ENCODE peak calls at places on chromosome 21, in eight cellular contexts. L, J, A, G, W, S, K and R are unnamed samples.

GRCh38 chr21:41600116-41600515 is 92.2 kb upstream of the TMPRSS2 start:
- DNase-seq in L (no peak), S (no peak), A (no peak), K (no peak), J (no peak), W (no peak), G (no peak), R (peak)

GRCh38 chr21:17387030-17387617 is 125.7 kb upstream of the CXADR start:
- DNase-seq in W (no peak), L (peak), S (peak), J (peak), A (peak), G (peak), K (peak), R (peak)

GRCh38 chr21:45740491-45741357 is 97.2 kb downstream of the PCBP3 start:
- DNase-seq in L (no peak), A (no peak), K (no peak), J (no peak), G (no peak), S (peak), W (no peak), R (no peak)

GRCh38 chr21:41817228-41817627 is 50.4 kb upstream of the RIPK4 start:
- DNase-seq in J (peak), W (no peak), L (peak), A (peak), G (peak), K (no peak), S (peak), R (peak)

GRCh38 chr21:37478821-37479220 is 112.2 kb downstream of the DYRK1A start:
- DNase-seq in G (no peak), W (no peak), S (no peak), A (no peak), K (no peak), L (no peak), J (no peak), R (no peak)

GRCh38 chr21:41899431-41900202 is 20.5 kb upstream of the PRDM15 start:
- DNase-seq in G (peak), W (no peak), L (no peak), J (no peak), A (peak), K (no peak), S (no peak), R (no peak)

GRCh38 chr21:43913928-43914327 is 48.9 kb downstream of the AGPAT3 start:
- DNase-seq in K (no peak), L (no peak), S (peak), J (no peak), A (no peak), W (no peak), G (no peak), R (no peak)

GRCh38 chr21:42436914-42437313 is 33.2 kb downstream of the UBASH3A start:
- DNase-seq in A (no peak), S (no peak), L (no peak), J (no peak), G (no peak), W (no peak), K (no peak), R (no peak)

GRCh38 chr21:44498280-44498964 is 41.6 kb downstream of the KRTAP10-1 start:
- DNase-seq in L (no peak), J (no peak), A (no peak), K (no peak), S (peak), W (no peak), G (no peak), R (no peak)

GRCh38 chr21:43299441-43300277 is 127.3 kb downstream of the SIK1 start:
- DNase-seq in S (no peak), G (no peak), J (no peak), K (no peak), A (no peak), L (no peak), W (no peak), R (no peak)

GRCh38 chr21:15400905-15401304 is 328.9 kb upstream of the USP25 start:
- DNase-seq in W (no peak), S (no peak), J (no peak), A (no peak), K (no peak), G (no peak), L (no peak), R (no peak)

GRCh38 chr21:35652872-35653271 is 407.5 kb downstream of the SETD4 start:
- DNase-seq in G (no peak), A (no peak), S (no peak), L (no peak), W (no peak), J (no peak), K (no peak), R (no peak)

GRCh38 chr21:14675774-14676530 is 129.8 kb upstream of the SAMSN1 start:
- DNase-seq in K (no peak), J (no peak), A (no peak), W (no peak), S (no peak), G (no peak), L (peak), R (no peak)

GRCh38 chr21:15444118-15444960 is 285.4 kb upstream of the USP25 start:
- DNase-seq in K (no peak), L (no peak), J (no peak), G (no peak), W (no peak), S (peak), A (no peak), R (no peak)

GRCh38 chr21:43331962-43332458 is 94.9 kb downstream of the SIK1 start:
- DNase-seq in S (no peak), L (no peak), J (no peak), G (no peak), A (no peak), W (no peak), K (peak), R (no peak)

GRCh38 chr21:33126569-33126968 is 56.6 kb downstream of the OLIG1 start:
- DNase-seq in L (no peak), A (no peak), W (no peak), S (no peak), J (no peak), K (no peak), G (no peak), R (no peak)

GRCh38 chr21:24045775-24046215 is 1561.5 kb downstream of the MRPL39 start:
- DNase-seq in L (peak), W (no peak), S (no peak), K (peak), G (peak), A (peak), J (no peak), R (peak)

GRCh38 chr21:32442566-32443318 is 30.2 kb downstream of the EVA1C start:
- DNase-seq in S (no peak), J (no peak), G (no peak), A (no peak), L (no peak), K (no peak), W (no peak), R (no peak)

GRCh38 chr21:42336065-42336464 is 14.7 kb downstream of the TFF2 start:
- DNase-seq in W (no peak), J (no peak), A (no peak), K (peak), L (peak), S (peak), G (no peak), R (no peak)

GRCh38 chr21:46080171-46081021 is 17.5 kb upstream of the COL6A2 start:
- DNase-seq in W (no peak), L (no peak), J (no peak), S (no peak), A (no peak), K (peak), G (no peak), R (peak)

GRCh38 chr21:36551326-36551725 is 71.4 kb upstream of the CLDN14 start:
- DNase-seq in L (no peak), S (no peak), J (no peak), K (no peak), G (no peak), W (no peak), A (no peak), R (no peak)

GRCh38 chr21:43608225-43608624 is 51.1 kb downstream of the HSF2BP start:
- DNase-seq in G (no peak), S (no peak), W (no peak), L (no peak), A (no peak), K (no peak), J (no peak), R (no peak)

GRCh38 chr21:34354836-34355235 is 9.0 kb upstream of the KCNE2 start:
- DNase-seq in A (no peak), W (no peak), K (no peak), G (no peak), S (no peak), J (no peak), L (no peak), R (no peak)

GRCh38 chr21:42681296-42682206 is 28.1 kb downstream of the PDE9A start:
- DNase-seq in W (no peak), A (no peak), L (no peak), G (no peak), K (no peak), J (no peak), S (no peak), R (no peak)

GRCh38 chr21:34885125-34885524 is 164.0 kb downstream of the RUNX1 start:
- DNase-seq in J (no peak), A (no peak), W (no peak), S (no peak), G (no peak), K (no peak), L (peak), R (no peak)

GRCh38 chr21:41843584-41843983 is 35.6 kb downstream of the PRDM15 start:
- DNase-seq in J (no peak), G (no peak), W (no peak), L (no peak), S (no peak), K (no peak), A (no peak), R (no peak)

GRCh38 chr21:38847556-38847955 is 41.8 kb downstream of the ETS2 start:
- DNase-seq in K (no peak), W (no peak), J (no peak), G (no peak), A (no peak), L (no peak), S (no peak), R (no peak)

GRCh38 chr21:46061950-46062349 is 36.0 kb upstream of the COL6A2 start:
- DNase-seq in J (no peak), W (no peak), S (peak), G (no peak), K (no peak), L (no peak), A (no peak), R (no peak)

GRCh38 chr21:45358711-45359310 is 46.2 kb upstream of the COL18A1 start:
- DNase-seq in L (no peak), S (peak), A (no peak), W (no peak), K (no peak), J (no peak), G (no peak), R (no peak)